ENCODE peak calls at places on chromosomes 5 and 9, in eight cellular contexts. F is fibroblast of the aortic adventitia, A is retinal pigment epithelial cell, E is fibroblast of mammary gland, B is HFF-Myc, M is AG10803, T is endodermal cell, N is left lung. O is an unnamed sample.

GRCh38 chr5:111095982-111096381 is 3.8 kb downstream of the WDR36 start:
- DNase-seq in A (no peak), M (no peak), E (no peak), T (no peak), B (no peak), N (no peak), F (no peak), O (no peak)

GRCh38 chr5:62886603-62887315 is 308.1 kb downstream of the LRRC70 start:
- DNase-seq in T (no peak), B (no peak), F (no peak), A (no peak), M (no peak), N (no peak), E (no peak), O (no peak)

GRCh38 chr5:122773615-122774014 is 1.3 kb upstream of the SNX2 start:
- DNase-seq in B (no peak), F (no peak), M (peak), E (no peak), N (no peak), T (no peak), A (no peak), O (no peak)

GRCh38 chr5:173744527-173744926 is 128.1 kb upstream of the BOD1 start:
- DNase-seq in B (no peak), A (no peak), M (no peak), N (no peak), T (peak), F (no peak), E (no peak), O (no peak)

GRCh38 chr5:74122979-74123575 is 497.1 kb downstream of the ARHGEF28 start:
- DNase-seq in N (no peak), M (no peak), F (no peak), E (no peak), A (no peak), B (no peak), T (no peak), O (no peak)

GRCh38 chr5:159504106-159504856 is 174.0 kb upstream of the IL12B start:
- DNase-seq in N (no peak), B (no peak), M (peak), T (no peak), F (peak), E (peak), A (no peak), O (no peak)

GRCh38 chr5:135462304-135462703 is 10.2 kb upstream of the TIFAB start:
- DNase-seq in A (no peak), E (peak), B (no peak), F (peak), M (peak), T (peak), N (no peak), O (peak)

GRCh38 chr5:73966411-73966810 is 340.4 kb downstream of the ARHGEF28 start:
- DNase-seq in E (no peak), F (no peak), N (no peak), B (no peak), A (no peak), T (no peak), M (no peak), O (no peak)

GRCh38 chr9:7153566-7153965 is 395.8 kb downstream of the KDM4C start:
- DNase-seq in E (no peak), B (no peak), F (peak), T (no peak), N (no peak), A (no peak), M (no peak), O (no peak)

GRCh38 chr9:108477538-108478006 is 378.2 kb downstream of the ACTL7B start:
- DNase-seq in E (peak), T (no peak), A (peak), F (peak), N (no peak), B (peak), M (peak), O (no peak)

GRCh38 chr9:96299823-96300222 is 2.2 kb downstream of the HSD17B3 start:
- DNase-seq in T (no peak), M (no peak), N (no peak), A (peak), F (no peak), B (peak), E (peak), O (no peak)

GRCh38 chr5:127008300-127008975 is 21.9 kb downstream of the MARCHF3 start:
- DNase-seq in A (no peak), M (no peak), T (no peak), E (no peak), F (no peak), N (no peak), B (no peak), O (no peak)

GRCh38 chr5:171441246-171441791 is 21.9 kb downstream of the FGF18 start:
- DNase-seq in E (no peak), F (no peak), T (no peak), B (no peak), M (no peak), A (no peak), N (no peak), O (no peak)

GRCh38 chr9:90827181-90827866 is 25.7 kb downstream of the SYK start:
- DNase-seq in B (no peak), F (no peak), A (no peak), T (no peak), M (no peak), E (no peak), N (peak), O (peak)

GRCh38 chr5:41558295-41558694 is 47.9 kb upstream of the PLCXD3 start:
- DNase-seq in T (no peak), B (no peak), N (no peak), A (no peak), F (no peak), E (no peak), M (no peak), O (no peak)

GRCh38 chr5:172452398-172453205 is 1.7 kb downstream of the SH3PXD2B start:
- DNase-seq in F (peak), N (no peak), E (peak), B (no peak), M (peak), A (no peak), T (peak), O (no peak)

GRCh38 chr9:136337416-136338395 is 10.4 kb downstream of the GPSM1 start:
- DNase-seq in F (no peak), E (no peak), N (no peak), T (no peak), M (no peak), B (no peak), A (no peak), O (no peak)

GRCh38 chr5:35954175-35954574 is 15.8 kb upstream of the CAPSL start:
- DNase-seq in B (no peak), A (no peak), M (no peak), F (no peak), E (no peak), N (no peak), T (peak), O (no peak)

GRCh38 chr5:104431946-104432345 is 869.4 kb upstream of the NUDT12 start:
- DNase-seq in T (no peak), A (no peak), E (no peak), F (no peak), N (no peak), B (no peak), M (no peak), O (no peak)

GRCh38 chr9:126377521-126377920 is 50.9 kb downstream of the MVB12B start:
- DNase-seq in F (no peak), E (no peak), B (no peak), N (no peak), M (no peak), A (no peak), T (no peak), O (no peak)

GRCh38 chr5:9850456-9850855 is 220.3 kb upstream of the TAS2R1 start:
- DNase-seq in N (no peak), A (no peak), T (no peak), M (no peak), F (no peak), B (no peak), E (no peak), O (no peak)

GRCh38 chr9:131525643-131526565 is 5.2 kb downstream of the UCK1 start:
- DNase-seq in T (peak), B (no peak), M (no peak), E (no peak), N (no peak), F (no peak), A (no peak), O (no peak)

GRCh38 chr5:88515881-88516819 is 247.5 kb upstream of the TMEM161B start:
- DNase-seq in E (no peak), N (no peak), A (no peak), F (no peak), M (no peak), B (no peak), T (no peak), O (no peak)

GRCh38 chr9:93955356-93956182 is 414 bp upstream of the BARX1 start:
- DNase-seq in F (no peak), A (no peak), B (no peak), E (no peak), N (no peak), T (peak), M (no peak), O (no peak)

GRCh38 chr5:36763454-36763853 is 113.1 kb upstream of the NIPBL start:
- DNase-seq in E (no peak), F (no peak), A (no peak), T (no peak), N (no peak), M (no peak), B (no peak), O (no peak)

GRCh38 chr9:106745876-106746275 is 117.1 kb upstream of the ZNF462 start:
- DNase-seq in A (no peak), M (no peak), F (no peak), N (no peak), T (no peak), B (no peak), E (no peak), O (no peak)

GRCh38 chr5:118687671-118688621 is 300.4 kb downstream of the DTWD2 start:
- DNase-seq in E (no peak), B (no peak), A (no peak), N (no peak), M (no peak), F (no peak), T (no peak), O (no peak)

GRCh38 chr5:78747703-78748359 is 99.3 kb upstream of the LHFPL2 start:
- DNase-seq in T (peak), E (peak), B (no peak), M (peak), F (peak), A (peak), N (no peak), O (no peak)

GRCh38 chr5:138276402-138277054 is 2.1 kb upstream of the GFRA3 start:
- DNase-seq in E (no peak), M (no peak), B (no peak), N (no peak), F (no peak), A (no peak), T (no peak), O (no peak)
- TF ChIP-seq CTCF in E (no peak), M (no peak), B (no peak), N (no peak), F (no peak), A (no peak), T (peak), O (no peak)

DNA sequence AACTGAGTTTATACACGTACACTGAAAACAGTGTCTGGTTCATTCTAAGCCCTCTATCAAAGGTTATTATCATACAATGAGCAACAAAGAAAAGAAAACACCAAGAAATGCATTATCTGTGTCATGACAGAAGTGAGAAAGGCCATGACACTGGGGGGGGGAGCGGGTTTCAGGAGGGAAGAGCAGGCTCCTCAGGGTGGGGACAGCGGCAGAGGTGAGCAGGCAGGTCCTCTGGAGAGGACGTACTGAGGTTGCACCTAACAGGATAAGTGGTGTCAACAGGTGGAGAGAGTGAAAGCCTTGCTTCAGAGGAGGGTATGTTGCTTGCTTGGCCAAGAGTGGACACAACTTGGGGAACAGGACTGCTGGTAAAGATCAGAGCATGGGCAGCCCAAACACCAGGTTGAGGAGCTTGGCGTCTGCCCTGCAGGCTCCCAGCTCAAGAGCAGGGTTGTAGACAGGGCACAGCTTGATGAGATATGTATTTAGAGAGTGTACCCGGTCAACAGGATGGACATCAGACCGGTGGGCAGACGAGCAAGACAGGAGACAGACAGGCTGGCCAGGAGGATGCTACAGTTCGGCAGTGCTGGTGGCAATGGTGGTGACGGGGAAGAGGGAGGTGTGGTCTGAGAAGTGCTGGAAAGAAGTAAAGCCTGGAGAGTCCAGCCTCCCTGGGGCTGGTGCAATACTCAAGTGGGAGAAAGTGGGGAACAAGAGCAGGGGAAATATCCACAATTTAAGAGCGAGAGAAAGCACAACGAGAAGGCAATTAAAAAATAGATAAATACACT is 10.3 kb downstream of the WHRN start:
- DNase-seq in M (no peak), T (no peak), B (no peak), N (no peak), A (no peak), F (no peak), E (no peak), O (no peak)
- H3K4me3 ChIP-seq in M (no peak), T (no peak), B (no peak), N (no peak), A (no peak), F (no peak), E (no peak), O (no peak)

GRCh38 chr9:1460143-1460769 is 410.1 kb downstream of the DMRT2 start:
- DNase-seq in M (no peak), N (no peak), T (peak), B (no peak), E (peak), F (no peak), A (no peak), O (no peak)
- TF ChIP-seq CTCF in M (peak), N (no peak), T (peak), B (peak), E (peak), F (peak), A (peak), O (peak)

GRCh38 chr9:17580119-17580518 is 1.3 kb downstream of the SH3GL2 start:
- DNase-seq in N (no peak), M (no peak), A (no peak), T (no peak), B (no peak), F (no peak), E (no peak), O (no peak)
- H3K4me3 ChIP-seq in N (no peak), M (no peak), A (no peak), T (no peak), B (no peak), F (no peak), E (no peak), O (no peak)

GRCh38 chr9:116116411-116116810 is 37.2 kb upstream of the PAPPA start:
- DNase-seq in M (no peak), E (no peak), A (no peak), F (peak), N (no peak), T (no peak), B (no peak), O (no peak)

GRCh38 chr9:116115731-116116353 is 37.7 kb upstream of the PAPPA start:
- DNase-seq in N (no peak), M (peak), E (peak), A (no peak), F (peak), T (no peak), B (no peak), O (no peak)

GRCh38 chr9:116112236-116112635 is 41.4 kb upstream of the PAPPA start:
- DNase-seq in B (no peak), F (peak), E (peak), T (no peak), A (no peak), N (no peak), M (no peak), O (no peak)
- TF ChIP-seq CTCF in B (no peak), F (peak), E (peak), T (peak), A (peak), N (no peak), M (peak), O (no peak)

GRCh38 chr5:143019614-143020515 is 249.7 kb downstream of the ARHGAP26 start:
- DNase-seq in T (peak), B (no peak), M (no peak), F (no peak), A (peak), N (no peak), E (no peak), O (peak)
- H3K4me3 ChIP-seq in T (no peak), B (no peak), M (no peak), F (no peak), A (no peak), N (no peak), E (no peak), O (no peak)

GRCh38 chr9:127934248-127934647 is 3.4 kb downstream of the DPM2 start:
- DNase-seq in T (no peak), B (no peak), A (no peak), F (no peak), M (no peak), E (no peak), N (no peak), O (no peak)
- TF ChIP-seq CTCF in T (no peak), B (no peak), A (peak), F (no peak), M (no peak), E (no peak), N (no peak), O (peak)

DNA sequence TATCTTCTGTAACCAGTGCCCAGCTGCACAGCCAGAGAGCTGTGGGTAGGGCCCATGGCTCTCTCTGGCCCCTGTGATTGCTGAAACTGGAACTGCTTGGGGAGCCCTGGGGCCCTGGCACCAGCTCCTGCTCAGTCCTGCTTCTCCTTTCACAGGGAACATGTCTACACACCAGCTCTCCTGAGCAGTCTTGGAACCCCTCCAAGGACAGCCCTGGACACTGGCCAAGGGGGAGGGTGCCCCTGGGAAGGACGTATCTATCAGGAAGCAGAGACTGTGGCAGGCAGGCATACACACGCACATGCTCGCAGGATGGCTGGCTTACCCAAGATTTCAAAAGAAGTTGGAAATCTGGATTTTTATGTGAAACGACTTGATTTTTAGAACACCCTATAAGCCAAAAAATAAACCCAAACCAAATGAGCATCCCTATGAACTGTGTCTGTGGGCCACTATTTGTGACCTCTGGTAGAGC is 8.8 kb upstream of the TRAF1 start:
- DNase-seq in E (peak), N (peak), F (peak), M (peak), A (peak), T (peak), B (peak), O (no peak)
- H3K4me3 ChIP-seq in E (no peak), N (no peak), F (peak), M (peak), A (no peak), T (no peak), B (peak), O (no peak)

DNA sequence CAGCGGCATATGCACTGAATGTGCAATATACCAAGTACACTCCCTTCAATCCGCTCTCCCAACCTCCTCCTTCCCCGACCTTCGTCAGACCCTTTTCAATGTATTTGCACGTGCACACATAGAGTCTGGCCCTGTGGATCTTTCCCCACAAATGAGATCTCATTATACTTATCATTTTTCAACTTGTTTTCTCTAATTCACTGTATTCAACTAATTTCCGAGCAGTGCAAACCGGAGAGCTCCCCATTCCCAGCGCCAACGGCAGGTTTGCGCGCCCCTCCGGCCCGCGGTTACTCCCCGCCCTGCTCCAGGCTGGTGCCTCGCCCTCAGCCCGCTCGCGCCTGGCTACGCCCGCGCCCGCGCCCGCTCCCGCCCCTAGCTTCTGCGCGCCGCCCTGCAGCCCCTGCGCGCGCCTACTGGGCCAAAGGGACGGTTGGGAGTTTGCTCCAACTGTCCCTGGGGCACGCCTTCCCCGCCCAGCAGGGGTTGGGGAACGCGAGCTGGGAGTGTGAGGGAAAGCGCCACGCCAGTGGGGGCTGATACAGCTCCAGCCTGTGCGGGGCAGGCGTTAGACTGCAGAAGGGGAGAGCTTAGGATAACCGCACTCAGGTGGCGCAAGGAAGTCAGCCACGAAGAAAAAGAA is 3.3 kb upstream of the CDC20B start:
- DNase-seq in F (no peak), T (peak), N (no peak), B (no peak), E (no peak), A (no peak), M (no peak), O (no peak)
- TF ChIP-seq CTCF in F (no peak), T (peak), N (peak), B (no peak), E (no peak), A (peak), M (no peak), O (no peak)

O was measured in GM12864.